ENCODE peak calls at places on chromosomes 12 and 14, in six cellular contexts. N is HepG2, S is A549, W is endothelial cell of umbilical vein, R is K562, Q is GM12878. I is an unnamed sample.

GRCh38 chr14:32950584-32950983 is 11.9 kb downstream of the NPAS3 start:
- DNase-seq in N (no peak), R (no peak), W (no peak), S (no peak), Q (no peak), I (no peak)

GRCh38 chr12:19482551-19483109 is 43.3 kb downstream of the AEBP2 start:
- DNase-seq in N (no peak), R (no peak), S (no peak), W (no peak), Q (peak; percentile 84), I (peak; percentile 89)

GRCh38 chr12:44847888-44848770 is 28.0 kb downstream of the NELL2 start:
- DNase-seq in N (no peak), S (no peak), R (no peak), Q (peak; percentile 40), W (no peak), I (no peak)

GRCh38 chr12:96434107-96434506 is 33.9 kb upstream of the CDK17 start:
- DNase-seq in Q (no peak), N (no peak), W (peak; percentile 47), R (no peak), S (no peak), I (peak; percentile 54)

GRCh38 chr14:67251573-67252226 is 10.5 kb downstream of the PALS1 start:
- DNase-seq in S (no peak), Q (no peak), R (no peak), W (no peak), N (no peak), I (no peak)

GRCh38 chr12:118773956-118774723 is 207.2 kb upstream of the SRRM4 start:
- DNase-seq in R (no peak), S (no peak), N (no peak), Q (no peak), W (no peak), I (no peak)

GRCh38 chr14:92687681-92688433 is 60.6 kb downstream of the LGMN start:
- DNase-seq in N (no peak), W (peak; percentile 33), Q (no peak), S (no peak), R (no peak), I (no peak)

GRCh38 chr14:104561124-104561531 is 18.4 kb upstream of the C14orf180 start:
- DNase-seq in Q (no peak), W (no peak), S (no peak), R (no peak), N (no peak), I (no peak)

GRCh38 chr12:48022676-48023385 is 18.6 kb upstream of the COL2A1 start:
- DNase-seq in R (no peak), N (peak; percentile 44), S (no peak), W (no peak), Q (no peak), I (no peak)

GRCh38 chr14:104155513-104155912 is 17.1 kb downstream of the KIF26A start:
- DNase-seq in Q (no peak), S (no peak), W (peak; percentile 24), N (no peak), R (peak; percentile 24), I (no peak)

GRCh38 chr12:109612975-109613502 is 39.4 kb downstream of the MVK start:
- DNase-seq in Q (no peak), W (no peak), S (peak; percentile 55), R (peak; percentile 33), N (peak; percentile 41), I (peak; percentile 52)

GRCh38 chr12:89706551-89707348 is 1.9 kb downstream of the ATP2B1 start:
- DNase-seq in S (peak; percentile 50), N (no peak), R (no peak), Q (no peak), W (peak; percentile 27), I (no peak)

GRCh38 chr12:9244894-9245293 is 36.7 kb upstream of the PZP start:
- DNase-seq in R (no peak), N (peak; percentile 1), Q (peak; percentile 24), W (no peak), S (peak; percentile 4), I (no peak)

GRCh38 chr12:104664368-104664767 is 207.6 kb downstream of the CHST11 start:
- DNase-seq in R (no peak), N (no peak), S (no peak), Q (no peak), W (no peak), I (no peak)

GRCh38 chr14:53957739-53958138 is 1.1 kb upstream of the BMP4 start:
- DNase-seq in S (no peak), Q (no peak), W (no peak), R (no peak), N (peak; percentile 26), I (no peak)
- TF ChIP-seq MYC in S (no peak), Q (no peak), W (no peak), R (no peak), N (no peak), I (no peak)

DNA sequence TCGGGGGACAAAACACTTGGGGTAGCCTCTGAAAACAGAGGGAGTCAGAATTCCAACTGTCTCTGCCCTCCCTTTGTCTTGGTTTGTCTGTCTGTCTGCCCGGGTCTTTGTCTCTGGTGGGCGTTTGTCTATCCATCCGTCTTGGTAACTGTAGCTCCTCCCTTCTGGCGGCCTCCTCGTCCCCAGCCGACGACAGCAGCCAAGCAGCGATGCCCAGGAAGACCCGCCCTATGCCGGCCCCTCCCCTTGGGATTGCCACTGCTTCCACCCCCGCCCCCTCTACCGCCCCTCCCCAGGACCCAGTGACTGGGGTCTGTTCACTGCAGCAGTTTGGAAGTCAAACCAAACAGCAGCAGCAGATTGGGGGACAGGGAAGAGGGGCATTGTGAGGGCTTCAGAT is 2.2 kb upstream of the RARG start:
- DNase-seq in S (no peak), N (no peak), Q (no peak), W (no peak), R (peak; percentile 62), I (no peak)
- H3K4me3 ChIP-seq in S (no peak overlapping the region), N (no peak overlapping the region), Q (no peak overlapping the region), W (no peak overlapping the region), R (no peak overlapping the region), I (no peak overlapping the region)

DNA sequence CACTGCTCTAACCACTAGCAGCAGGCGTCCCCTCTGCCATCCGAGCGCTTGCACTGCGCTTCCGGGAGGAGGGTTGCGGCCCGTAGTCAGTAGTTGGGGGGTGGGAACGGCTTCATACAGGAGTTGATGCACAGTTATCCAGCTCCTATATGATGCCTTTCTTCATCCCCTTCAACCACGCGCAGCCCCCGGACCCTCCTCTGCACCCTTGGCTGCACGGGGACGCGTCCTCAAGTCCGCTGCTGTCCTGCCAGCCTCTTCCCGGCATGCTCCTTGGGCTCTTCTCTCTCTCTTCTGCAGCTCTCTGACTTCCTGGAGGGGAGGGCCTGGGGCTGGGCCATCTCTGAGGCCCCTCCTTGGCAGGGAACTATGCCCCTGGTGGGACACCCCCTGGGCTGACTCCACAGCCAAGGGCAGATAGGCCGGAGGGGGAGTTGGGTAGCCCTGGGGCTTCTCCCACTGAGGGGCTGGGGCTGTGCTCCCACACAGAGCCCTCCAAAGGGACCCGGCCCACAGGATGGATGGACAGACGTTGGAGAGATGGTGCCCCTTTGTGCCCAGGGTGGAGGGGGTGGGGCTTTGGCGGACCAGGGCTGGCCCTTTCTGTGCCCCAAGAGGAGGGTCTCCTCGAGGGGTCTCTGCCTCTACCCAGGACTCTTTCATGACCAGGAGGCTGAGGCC is 29.0 kb downstream of the RTL1 start:
- DNase-seq in S (no peak), Q (no peak), N (no peak), R (no peak), W (no peak), I (no peak)
- TF ChIP-seq MYC in S (no peak), Q (no peak), N (no peak), R (no peak), W (no peak), I (no peak)

GRCh38 chr12:123139926-123140674 is 10.8 kb downstream of the PITPNM2 start:
- DNase-seq in S (peak; percentile 64), N (peak; percentile 61), R (peak; percentile 35), W (peak; percentile 24), Q (no peak), I (peak; percentile 57)

GRCh38 chr12:123140675-123141614 is 9.9 kb downstream of the PITPNM2 start:
- DNase-seq in R (no peak), S (no peak), Q (no peak), W (no peak), N (peak; percentile 81), I (no peak)

GRCh38 chr12:123142518-123142840 is 8.4 kb downstream of the PITPNM2 start:
- DNase-seq in R (no peak), S (no peak), Q (no peak), W (no peak), N (no peak), I (peak; percentile 58)

GRCh38 chr12:123142948-123143752 is 7.7 kb downstream of the PITPNM2 start:
- DNase-seq in R (peak; percentile 52), Q (no peak), S (peak; percentile 70), W (no peak), N (peak; percentile 66), I (peak; percentile 95)

DNA sequence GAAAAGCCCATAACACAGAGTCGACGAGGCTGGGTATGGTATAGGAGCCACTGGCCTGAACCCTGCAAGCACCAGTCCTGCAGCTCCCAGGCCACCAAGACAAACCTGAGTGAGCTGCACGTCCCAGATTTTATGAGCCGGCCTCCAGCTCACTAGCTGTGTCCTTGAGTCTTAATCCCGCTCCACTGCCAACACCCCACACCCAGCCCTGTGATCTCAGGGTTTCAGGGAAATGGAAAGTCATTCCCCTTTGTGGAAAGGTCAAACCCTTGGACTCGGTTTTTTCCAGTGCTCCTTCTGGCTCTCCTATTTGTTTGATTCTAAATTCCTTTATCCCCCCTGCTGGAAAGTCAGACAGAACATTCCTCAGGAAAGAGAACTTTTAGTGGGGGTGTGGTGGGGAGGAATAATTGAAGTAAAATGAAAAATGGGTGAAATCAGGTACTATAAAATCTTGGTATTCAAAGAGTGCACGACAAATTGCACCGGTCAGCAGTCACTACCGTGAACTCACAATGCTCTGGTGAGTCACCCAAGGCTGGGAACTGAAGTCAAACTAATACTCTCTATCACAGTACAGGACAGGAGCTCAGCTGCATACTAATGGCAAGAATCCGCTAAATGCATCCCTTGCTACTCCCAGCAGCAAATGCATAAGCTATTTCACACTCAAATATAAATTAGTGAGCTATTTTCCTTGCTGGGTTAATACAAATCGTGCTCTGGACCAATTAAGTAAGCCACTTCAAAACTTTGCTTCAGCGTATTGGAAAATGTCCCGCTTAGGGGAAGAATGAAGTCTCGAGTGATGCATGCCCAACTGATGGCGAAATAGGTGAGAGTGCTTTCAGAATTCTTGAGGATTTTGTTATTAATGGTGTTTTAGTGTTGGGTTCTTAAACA is 9.0 kb downstream of the PITPNM2 start:
- DNase-seq in R (no peak), W (peak; percentile 72), Q (no peak), N (peak; percentile 87), S (peak; percentile 80), I (peak; percentile 65)
- H3K4me3 ChIP-seq in R (no peak overlapping the region), W (peak overlapping the region; percentile 6), Q (no peak overlapping the region), N (peak overlapping the region; percentile 46), S (peak overlapping the region; percentile 10), I (no peak overlapping the region)